ENCODE peak calls at places on chromosomes 7 and 10, in eight cellular contexts. Z, W, N, M, K, O, V and P are unnamed samples.

GRCh38 chr7:107446531-107446930 is 23.3 kb upstream of the GPR22 start:
- ATAC-seq in Z (no peak), W (no peak), N (no peak), M (no peak), K (no peak), O (no peak), V (no peak), P (no peak)

GRCh38 chr7:100827330-100828226 is at the start of gene EPHB4:
- ATAC-seq in Z (peak; percentile 79), W (peak; percentile 92), N (peak; percentile 55), M (peak; percentile 84), K (peak; percentile 85), O (peak; percentile 77), V (peak; percentile 75), P (peak; percentile 82)

GRCh38 chr7:101664390-101664789 is 35.3 kb upstream of the MYL10 start:
- ATAC-seq in Z (no peak), W (no peak), N (no peak), M (no peak), K (no peak), O (no peak), V (no peak), P (no peak)

GRCh38 chr7:38398725-38399321 is 125.4 kb upstream of the TARP start:
- ATAC-seq in Z (peak; percentile 63), W (peak; percentile 77), N (peak; percentile 58), M (peak; percentile 76), K (peak; percentile 51), O (peak; percentile 79), V (peak; percentile 67), P (peak; percentile 90)

GRCh38 chr7:124840435-124840834 is 74.8 kb upstream of the GPR37 start:
- ATAC-seq in Z (no peak), W (no peak), N (no peak), M (no peak), K (no peak), O (no peak), V (no peak), P (no peak)

GRCh38 chr7:33805630-33806233 is 99.6 kb upstream of the BMPER start:
- ATAC-seq in Z (peak; percentile 90), W (no peak), N (no peak), M (no peak), K (peak; percentile 85), O (peak; percentile 57), V (no peak), P (no peak)

GRCh38 chr7:42691030-42691639 is 220.7 kb downstream of the C7orf25 start:
- ATAC-seq in Z (peak; percentile 13), W (peak; percentile 86), N (no peak), M (peak; percentile 82), K (peak; percentile 54), O (peak; percentile 58), V (peak; percentile 56), P (peak; percentile 91)

GRCh38 chr10:86958831-86959736 is 685 bp downstream of the SNCG start:
- ATAC-seq in Z (peak; percentile 75), W (peak; percentile 71), N (no peak), M (peak; percentile 47), K (peak; percentile 60), O (peak; percentile 63), V (peak; percentile 29), P (peak; percentile 70)

GRCh38 chr7:99219185-99219767 is 11.4 kb upstream of the KPNA7 start:
- ATAC-seq in Z (no peak), W (no peak), N (no peak), M (peak; percentile 24), K (no peak), O (no peak), V (peak; percentile 85), P (no peak)

GRCh38 chr10:90328896-90329295 is 528.9 kb downstream of the HTR7 start:
- ATAC-seq in Z (no peak), W (no peak), N (no peak), M (no peak), K (no peak), O (no peak), V (no peak), P (no peak)

GRCh38 chr7:155732275-155732674 is 80.0 kb downstream of the SHH start:
- ATAC-seq in Z (no peak), W (no peak), N (no peak), M (no peak), K (no peak), O (no peak), V (no peak), P (no peak)

GRCh38 chr10:21975378-21975990 is 28.0 kb downstream of the DNAJC1 start:
- ATAC-seq in Z (no peak), W (no peak), N (no peak), M (no peak), K (no peak), O (no peak), V (peak; percentile 36), P (peak; percentile 43)

GRCh38 chr10:90992462-90992861 is 71.6 kb upstream of the ANKRD1 start:
- ATAC-seq in Z (no peak), W (no peak), N (no peak), M (no peak), K (no peak), O (no peak), V (no peak), P (no peak)

GRCh38 chr10:29243750-29244149 is 45.1 kb upstream of the LYZL1 start:
- ATAC-seq in Z (no peak), W (no peak), N (no peak), M (no peak), K (no peak), O (no peak), V (no peak), P (peak; percentile 49)

GRCh38 chr10:97067716-97068391 is 117.9 kb downstream of the SLIT1 start:
- ATAC-seq in Z (no peak), W (no peak), N (no peak), M (no peak), K (no peak), O (no peak), V (no peak), P (no peak)

GRCh38 chr7:36284470-36284869 is 105.2 kb upstream of the ANLN start:
- ATAC-seq in Z (no peak), W (no peak), N (no peak), M (no peak), K (no peak), O (no peak), V (no peak), P (no peak)

GRCh38 chr10:12937527-12937926 is 64.0 kb downstream of the CCDC3 start:
- ATAC-seq in Z (no peak), W (no peak), N (no peak), M (no peak), K (no peak), O (no peak), V (no peak), P (no peak)

GRCh38 chr10:114521250-114521649 is 116.9 kb upstream of the AFAP1L2 start:
- ATAC-seq in Z (no peak), W (no peak), N (no peak), M (no peak), K (no peak), O (no peak), V (peak; percentile 61), P (no peak)

GRCh38 chr10:75540357-75541335 is 109.2 kb downstream of the LRMDA start:
- ATAC-seq in Z (no peak), W (no peak), N (no peak), M (no peak), K (no peak), O (no peak), V (no peak), P (no peak)

GRCh38 chr7:152989889-152990380 is 230.4 kb downstream of the ACTR3B start:
- ATAC-seq in Z (no peak), W (no peak), N (no peak), M (no peak), K (no peak), O (no peak), V (no peak), P (no peak)

GRCh38 chr10:30752481-30752881 is 122.9 kb upstream of the LYZL2 start:
- ATAC-seq in Z (peak; percentile 69), W (no peak), N (no peak), M (no peak), K (peak; percentile 50), O (no peak), V (no peak), P (no peak)

GRCh38 chr7:142785841-142786250 is 15.1 kb downstream of the PRSS2 start:
- ATAC-seq in Z (no peak), W (no peak), N (peak; percentile 83), M (no peak), K (no peak), O (no peak), V (peak; percentile 53), P (no peak)

GRCh38 chr10:132958886-132959295 is 16.5 kb upstream of the CFAP46 start:
- ATAC-seq in Z (no peak), W (no peak), N (no peak), M (no peak), K (peak; percentile 52), O (no peak), V (no peak), P (no peak)

GRCh38 chr10:380313-380955 is 245.2 kb downstream of the ZMYND11 start:
- ATAC-seq in Z (no peak), W (no peak), N (no peak), M (no peak), K (peak; percentile 75), O (no peak), V (no peak), P (no peak)

GRCh38 chr10:124416733-124417132 is 2.0 kb downstream of the OAT start:
- ATAC-seq in Z (no peak), W (no peak), N (no peak), M (no peak), K (no peak), O (peak; percentile 23), V (no peak), P (no peak)

GRCh38 chr10:72109619-72110215 is 21.4 kb upstream of the SPOCK2 start:
- ATAC-seq in Z (no peak), W (no peak), N (peak; percentile 34), M (no peak), K (no peak), O (no peak), V (peak; percentile 56), P (no peak)

GRCh38 chr10:96991313-96991841 is 159.3 kb downstream of the LCOR start:
- ATAC-seq in Z (no peak), W (no peak), N (no peak), M (peak; percentile 52), K (peak; percentile 18), O (no peak), V (no peak), P (peak; percentile 88)

GRCh38 chr10:26232174-26232573 is 15.6 kb downstream of the GAD2 start:
- ATAC-seq in Z (no peak), W (no peak), N (no peak), M (no peak), K (no peak), O (no peak), V (no peak), P (no peak)

GRCh38 chr7:74138945-74139843 is 35.0 kb upstream of the EIF4H start:
- ATAC-seq in Z (peak; percentile 14), W (peak; percentile 30), N (no peak), M (peak; percentile 34), K (peak; percentile 79), O (no peak), V (no peak), P (no peak)

GRCh38 chr7:55187701-55188491 is 169.1 kb downstream of the EGFR start:
- ATAC-seq in Z (peak; percentile 56), W (no peak), N (no peak), M (no peak), K (peak; percentile 66), O (peak; percentile 80), V (peak; percentile 52), P (no peak)

GRCh38 chr7:26631601-26632000 is 232.8 kb downstream of the SKAP2 start:
- ATAC-seq in Z (no peak), W (no peak), N (no peak), M (no peak), K (no peak), O (no peak), V (no peak), P (no peak)